ENCODE peak calls at places on chromosomes 13 and 19, in six cellular contexts. U is adrenal gland; M is GM23248; V is effector memory CD4-positive, alpha-beta T cell; R is K562; A is upper lobe of right lung. C is an unnamed sample. For H3K4me1, the result is how much of the 10 kb centered on the place peaks cover.

GRCh38 chr13:113848431-113849260 is 15.2 kb downstream of the GAS6 start:
- DNase-seq in R (no peak), U (no peak), M (no peak), V (no peak), A (no peak), C (no peak)

GRCh38 chr19:14407889-14408640 is 11.1 kb downstream of the DDX39A start:
- DNase-seq in U (peak), A (no peak), M (no peak), R (peak), V (no peak), C (no peak)

GRCh38 chr13:31629085-31629785 is 110.1 kb upstream of the RXFP2 start:
- DNase-seq in U (no peak), R (no peak), A (no peak), M (peak), V (no peak), C (no peak)

GRCh38 chr19:55473613-55474012 is 2.8 kb upstream of the ZNF628 start:
- DNase-seq in U (no peak), A (no peak), R (no peak), V (no peak), M (peak), C (peak)

GRCh38 chr19:2255982-2256685 is at the start of gene JSRP1:
- DNase-seq in A (no peak), U (no peak), R (no peak), M (no peak), V (no peak), C (peak)

GRCh38 chr13:67230774-67231480 is 791 bp upstream of the PCDH9 start:
- DNase-seq in A (peak), V (no peak), R (peak), U (peak), M (peak), C (peak)

GRCh38 chr19:51546650-51547396 is 15.4 kb upstream of the SIGLEC6 start:
- DNase-seq in U (no peak), M (peak), V (no peak), R (peak), A (no peak), C (no peak)

GRCh38 chr19:11018179-11018578 is 57.3 kb downstream of the SMARCA4 start:
- DNase-seq in M (peak), A (no peak), U (no peak), R (no peak), V (no peak), C (no peak)

GRCh38 chr19:751501-752341 is 809 bp downstream of the MISP start:
- DNase-seq in V (no peak), A (no peak), M (peak), R (peak), U (no peak), C (peak)

GRCh38 chr13:98206946-98207345 is 29.9 kb upstream of the RNF113B start:
- DNase-seq in R (no peak), A (no peak), U (no peak), V (no peak), M (peak), C (no peak)

GRCh38 chr19:4518345-4519171 is at the start of gene PLIN4:
- DNase-seq in M (peak), V (no peak), U (no peak), A (no peak), R (no peak), C (no peak)

GRCh38 chr19:39132344-39132969 is 6.9 kb downstream of the PAK4 start:
- DNase-seq in R (no peak), U (no peak), A (no peak), V (no peak), M (no peak), C (no peak)

GRCh38 chr19:51689751-51690358 is 3.3 kb upstream of the SPACA6 start:
- DNase-seq in A (no peak), R (peak), M (peak), V (no peak), U (peak), C (peak)

GRCh38 chr19:459724-460511 is 915 bp downstream of the SHC2 start:
- DNase-seq in R (peak), M (peak), A (peak), V (no peak), U (peak), C (peak)

GRCh38 chr19:16326401-16327130 is 1.9 kb downstream of the KLF2 start:
- DNase-seq in U (peak), R (no peak), V (peak), M (peak), A (peak), C (no peak)

GRCh38 chr19:38277549-38277948 is 13.2 kb downstream of the SPINT2 start:
- DNase-seq in V (no peak), R (no peak), A (no peak), M (peak), U (no peak), C (no peak)

GRCh38 chr13:85970727-85971126 is 171.5 kb upstream of the SLITRK6 start:
- DNase-seq in V (no peak), R (no peak), M (peak), A (no peak), U (no peak), C (no peak)

GRCh38 chr13:77298403-77298802 is 28.5 kb downstream of the MYCBP2 start:
- DNase-seq in R (no peak), V (no peak), A (no peak), U (no peak), M (no peak), C (no peak)

GRCh38 chr13:36154567-36155231 is 23.5 kb upstream of the DCLK1 start:
- DNase-seq in M (peak), V (no peak), R (no peak), U (no peak), A (no peak), C (peak)

GRCh38 chr19:30065680-30066606 is 123.9 kb downstream of the URI1 start:
- DNase-seq in A (no peak), R (no peak), V (no peak), M (no peak), U (no peak), C (no peak)

GRCh38 chr19:38842439-38843174 is 7.2 kb downstream of the HNRNPL start:
- DNase-seq in M (no peak), R (no peak), U (no peak), A (no peak), V (peak), C (peak)

GRCh38 chr13:20623000-20623399 is 56.0 kb downstream of the IFT88 start:
- DNase-seq in M (no peak), R (no peak), U (no peak), A (no peak), V (no peak), C (no peak)

GRCh38 chr19:9906475-9907087 is 29.7 kb downstream of the OLFM2 start:
- DNase-seq in A (no peak), R (no peak), M (no peak), U (no peak), V (no peak), C (no peak)

GRCh38 chr13:75871059-75871458 is 234.9 kb downstream of the LMO7 start:
- DNase-seq in U (no peak), M (no peak), R (no peak), V (no peak), A (no peak), C (no peak)

GRCh38 chr13:77784531-77784930 is 87.0 kb downstream of the SLAIN1 start:
- DNase-seq in R (no peak), U (no peak), M (no peak), A (no peak), V (no peak), C (no peak)

GRCh38 chr19:37172368-37173366 is at the start of gene ZNF585A:
- DNase-seq in M (peak), A (peak), V (peak), R (peak), U (peak), C (peak)

GRCh38 chr19:8261347-8261746 is 46.8 kb downstream of the CD320 start:
- DNase-seq in V (no peak), R (no peak), M (no peak), A (no peak), U (peak), C (no peak)

GRCh38 chr13:20101467-20102316 is 59.2 kb downstream of the GJA3 start:
- DNase-seq in U (no peak), M (no peak), A (no peak), R (no peak), V (no peak), C (no peak)

GRCh38 chr19:11295180-11295579 is 780 bp upstream of the TSPAN16 start:
- DNase-seq in V (no peak), U (no peak), A (no peak), R (no peak), M (no peak), C (no peak)

GRCh38 chr19:6273701-6274601 is 5.8 kb downstream of the MLLT1 start:
- DNase-seq in M (peak), A (peak), R (peak), V (no peak), U (peak), C (no peak)

GRCh38 chr19:28705008-28705407 is 507.9 kb downstream of the UQCRFS1 start:
- DNase-seq in R (peak), A (no peak), V (no peak), U (no peak), M (peak), C (peak)

GRCh38 chr19:35736913-35737886 is 5.1 kb downstream of the IGFLR1 start:
- DNase-seq in A (no peak), R (no peak), M (peak), V (no peak), U (no peak), C (no peak)

GRCh38 chr19:31436121-31436776 is 87.0 kb upstream of the TSHZ3 start:
- DNase-seq in V (no peak), M (peak), U (no peak), R (no peak), A (no peak), C (peak)

GRCh38 chr13:50766043-50766442 is 77.4 kb downstream of the DLEU7 start:
- DNase-seq in U (no peak), A (no peak), M (peak), V (no peak), R (no peak), C (no peak)

GRCh38 chr19:11418518-11419506 is at the start of gene RGL3:
- DNase-seq in R (peak), M (peak), A (peak), U (no peak), V (no peak), C (no peak)

GRCh38 chr13:60514891-60515290 is 117.9 kb downstream of the TDRD3 start:
- DNase-seq in M (no peak), A (no peak), V (no peak), U (no peak), R (no peak), C (no peak)

GRCh38 chr19:33794578-33795369 is 1.9 kb upstream of the KCTD15 start:
- DNase-seq in V (no peak), M (peak), U (no peak), A (no peak), R (no peak), C (peak)

GRCh38 chr19:44749994-44750393 is 1.5 kb downstream of the BCL3 start:
- DNase-seq in M (no peak), U (no peak), V (no peak), A (no peak), R (no peak), C (no peak)
- H3K27ac ChIP-seq in M (peak), U (no peak), V (peak), A (peak), R (no peak), C (no peak)

GRCh38 chr13:39417131-39417530 is 185.9 kb downstream of the LHFPL6 start:
- DNase-seq in R (no peak), M (peak), U (no peak), V (no peak), A (no peak), C (peak)
- H3K4me1 ChIP-seq in R (under half), M (under half), U (under half), V (under half), A (under half), C (under half)

DNA sequence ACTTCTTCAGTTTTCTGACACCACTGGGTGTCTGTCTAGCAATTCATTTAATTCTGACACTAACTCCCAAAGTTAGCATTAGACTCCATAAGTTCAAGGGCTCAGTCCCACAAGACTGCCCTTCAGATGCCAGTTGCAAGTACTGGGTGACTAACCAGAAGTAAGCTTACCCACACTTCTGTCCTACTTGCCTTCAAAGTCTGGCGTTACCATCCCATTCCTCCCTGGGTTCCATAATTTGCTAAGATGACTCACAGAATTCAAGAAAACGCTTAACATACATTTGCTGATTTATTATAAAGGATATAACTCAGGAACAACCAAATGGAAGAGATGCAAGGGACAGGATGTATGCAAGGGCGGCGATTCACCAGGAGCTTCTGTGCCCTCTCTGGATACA is 45.5 kb upstream of the NPAS1 start:
- DNase-seq in V (no peak), U (no peak), R (no peak), M (no peak), A (no peak), C (no peak)
- H3K27ac ChIP-seq in V (no peak), U (no peak), R (no peak), M (peak), A (no peak), C (no peak)

GRCh38 chr19:40609561-40610395 is 8.6 kb downstream of the LTBP4 start:
- DNase-seq in V (peak), R (peak), M (peak), A (peak), U (peak), C (peak)
- H3K4me1 ChIP-seq in V (half or more), R (half or more), M (under half), A (under half), U (under half), C (under half)

GRCh38 chr19:17946965-17947784 is 14.4 kb downstream of the CCDC124 start:
- DNase-seq in A (no peak), M (no peak), V (peak), U (no peak), R (no peak), C (no peak)
- H3K27ac ChIP-seq in A (no peak), M (no peak), V (peak), U (no peak), R (peak), C (no peak)

GRCh38 chr13:49371943-49372636 is 71.8 kb downstream of the CAB39L start:
- DNase-seq in U (no peak), A (no peak), R (no peak), M (no peak), V (no peak), C (no peak)
- H3K4me1 ChIP-seq in U (under half), A (under half), R (under half), M (under half), V (under half), C (under half)

GRCh38 chr13:73945371-73945770 is 188.8 kb downstream of the KLF12 start:
- DNase-seq in M (peak), U (no peak), R (no peak), V (no peak), A (no peak), C (no peak)

GRCh38 chr13:73945871-73946270 is 188.3 kb downstream of the KLF12 start:
- DNase-seq in M (peak), V (no peak), A (no peak), U (no peak), R (no peak), C (no peak)

GRCh38 chr13:73943965-73944233 is 190.3 kb downstream of the KLF12 start:
- DNase-seq in M (no peak), A (no peak), V (no peak), R (no peak), U (no peak), C (no peak)

GRCh38 chr13:73941752-73942151 is 192.5 kb downstream of the KLF12 start:
- DNase-seq in R (no peak), A (no peak), M (no peak), V (no peak), U (no peak), C (no peak)

GRCh38 chr13:73943137-73943964 is 190.9 kb downstream of the KLF12 start:
- DNase-seq in A (no peak), U (no peak), V (no peak), M (peak), R (no peak), C (no peak)
- H3K27ac ChIP-seq in A (no peak), U (no peak), V (peak), M (no peak), R (no peak), C (no peak)

GRCh38 chr19:48635263-48635965 is 1.8 kb downstream of the DBP start:
- DNase-seq in V (peak), R (peak), U (peak), A (peak), M (peak), C (peak)

GRCh38 chr19:48636859-48637448 is at the start of gene DBP:
- DNase-seq in U (peak), V (no peak), R (no peak), A (peak), M (peak), C (no peak)

GRCh38 chr19:48634424-48635262 is 2.5 kb downstream of the DBP start:
- DNase-seq in M (peak), V (peak), R (peak), U (peak), A (peak), C (peak)

GRCh38 chr19:48637449-48637947 is 319 bp upstream of the DBP start:
- DNase-seq in U (peak), V (peak), M (peak), R (peak), A (peak), C (peak)

DNA sequence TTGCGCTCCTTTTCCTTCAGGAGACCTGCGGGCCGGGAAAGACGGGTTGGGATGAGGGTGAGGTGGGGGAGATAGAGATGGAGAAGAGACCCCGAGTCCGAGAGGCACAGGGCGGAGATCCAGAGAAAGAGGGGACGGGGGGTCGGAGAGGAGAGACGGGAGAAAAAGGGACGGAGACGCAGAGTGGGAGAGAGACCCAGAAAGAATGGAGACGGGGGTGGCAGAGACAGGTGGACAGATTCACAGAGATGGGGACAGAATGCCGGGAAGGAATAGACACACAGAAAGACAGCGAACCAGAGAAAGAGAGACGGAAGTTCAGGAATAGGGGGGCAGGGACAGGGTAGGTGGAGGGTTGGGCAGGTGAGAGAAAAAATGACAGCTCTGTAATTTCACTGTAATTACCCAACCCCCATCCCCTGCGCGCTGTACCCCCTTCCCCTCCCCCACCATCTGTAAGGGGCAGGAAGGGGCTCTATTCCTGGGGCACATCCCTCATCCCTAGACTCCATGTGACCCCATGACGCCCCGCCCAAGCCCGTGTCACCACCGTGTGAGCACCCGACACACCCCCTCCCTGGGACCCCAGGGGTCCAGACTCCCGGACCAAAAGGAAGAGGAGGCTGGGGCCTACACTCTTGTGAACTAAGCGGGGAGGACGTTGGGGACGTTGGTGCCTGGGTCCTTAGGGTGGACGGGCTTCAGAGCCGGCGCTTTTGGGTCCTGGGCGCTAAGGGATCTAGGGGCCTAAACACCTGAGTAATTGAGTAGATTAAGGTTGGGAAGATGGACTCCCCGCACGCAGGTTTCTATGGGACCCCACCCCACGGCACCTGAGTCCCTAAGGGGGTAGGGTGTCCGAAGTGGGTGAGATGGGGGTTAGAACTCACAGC is 967 bp downstream of the DBP start:
- DNase-seq in V (no peak), M (peak), A (peak), R (no peak), U (peak), C (no peak)
- H3K4me1 ChIP-seq in V (under half), M (under half), A (under half), R (half or more), U (under half), C (under half)

GRCh38 chr13:110436276-110436675 is 125.2 kb downstream of the RAB20 start:
- DNase-seq in U (no peak), A (no peak), R (no peak), M (no peak), V (no peak), C (no peak)

GRCh38 chr13:110438211-110438610 is 123.3 kb downstream of the RAB20 start:
- DNase-seq in U (no peak), M (no peak), A (no peak), R (peak), V (no peak), C (no peak)

GRCh38 chr13:110438776-110439175 is 122.7 kb downstream of the RAB20 start:
- DNase-seq in M (no peak), V (no peak), A (no peak), R (no peak), U (no peak), C (no peak)

GRCh38 chr13:110435331-110435730 is 126.2 kb downstream of the RAB20 start:
- DNase-seq in V (no peak), M (no peak), A (no peak), R (no peak), U (no peak), C (no peak)

GRCh38 chr13:110436786-110437370 is 124.6 kb downstream of the RAB20 start:
- DNase-seq in A (no peak), M (no peak), V (no peak), R (no peak), U (no peak), C (no peak)
- H3K27ac ChIP-seq in A (no peak), M (no peak), V (no peak), R (no peak), U (no peak), C (no peak)

DNA sequence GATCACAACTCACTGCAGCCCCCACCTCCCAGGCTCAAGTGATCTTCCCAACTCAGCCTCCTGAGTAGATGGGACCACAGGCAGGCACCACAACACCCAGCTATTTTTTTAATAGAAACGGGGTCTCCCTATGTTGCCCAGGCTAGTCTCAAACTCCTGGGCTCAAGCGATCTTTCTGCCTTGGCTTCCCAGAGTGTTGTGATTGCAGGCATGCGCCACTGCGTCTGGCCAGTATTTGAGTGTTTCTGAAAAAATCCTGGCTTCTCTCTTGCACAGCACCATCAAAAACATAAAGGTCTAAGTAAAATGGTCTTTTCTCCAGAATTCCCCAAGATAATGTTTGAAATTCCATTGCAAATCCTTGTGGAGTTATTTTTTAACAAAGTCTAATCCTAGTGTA is 47.8 kb downstream of the ELF1 start:
- DNase-seq in U (no peak), A (no peak), R (no peak), V (no peak), M (no peak), C (no peak)
- H3K4me1 ChIP-seq in U (under half), A (half or more), R (under half), V (half or more), M (under half), C (under half)

C was measured in SJCRH30.